ENCODE peak calls at places on chromosomes 13 and 19, in four cellular contexts. Z, T, A and Y are unnamed samples.

GRCh38 chr13:65472336-65472735 is 1757.8 kb downstream of the PCDH9 start:
- DNase-seq in Z (peak; percentile 59), T (no peak), A (no peak), Y (no peak)

GRCh38 chr13:100229603-100230002 is 140.7 kb downstream of the PCCA start:
- DNase-seq in Z (no peak), T (no peak), A (no peak), Y (no peak)

GRCh38 chr19:18495204-18495911 is 26.5 kb downstream of the ELL start:
- DNase-seq in Z (no peak), T (no peak), A (no peak), Y (no peak)

GRCh38 chr13:29428310-29428991 is 167.0 kb downstream of the SLC7A1 start:
- DNase-seq in Z (no peak), T (no peak), A (peak; percentile 62), Y (no peak)

GRCh38 chr13:99289674-99290337 is 17.4 kb downstream of the GPR183 start:
- DNase-seq in Z (no peak), T (no peak), A (no peak), Y (no peak)

GRCh38 chr13:76025392-76025791 is 389.3 kb downstream of the LMO7 start:
- DNase-seq in Z (no peak), T (no peak), A (no peak), Y (no peak)

GRCh38 chr19:23802290-23802689 is 43.6 kb upstream of the ZNF681 start:
- DNase-seq in Z (no peak), T (no peak), A (no peak), Y (no peak)

GRCh38 chr19:5023128-5023571 is 54.2 kb downstream of the KDM4B start:
- DNase-seq in Z (no peak), T (no peak), A (no peak), Y (peak; percentile 33)

GRCh38 chr19:21463449-21464105 is 41.8 kb upstream of the ZNF429 start:
- DNase-seq in Z (no peak), T (no peak), A (peak; percentile 77), Y (no peak)

GRCh38 chr13:28320209-28320608 is 174.7 kb downstream of the FLT1 start:
- DNase-seq in Z (no peak), T (no peak), A (no peak), Y (no peak)

GRCh38 chr13:28322256-28322895 is 172.6 kb downstream of the FLT1 start:
- DNase-seq in Z (peak; percentile 88), T (no peak), A (no peak), Y (no peak)

GRCh38 chr13:28324181-28324789 is 170.6 kb downstream of the FLT1 start:
- DNase-seq in Z (no peak), T (peak; percentile 45), A (no peak), Y (peak; percentile 18)

GRCh38 chr13:28320884-28321574 is 173.9 kb downstream of the FLT1 start:
- DNase-seq in Z (no peak), T (no peak), A (no peak), Y (no peak)

GRCh38 chr13:28321751-28322150 is 173.2 kb downstream of the FLT1 start:
- DNase-seq in Z (no peak), T (no peak), A (no peak), Y (no peak)
- H3K27me3 ChIP-seq in Z (no peaks in the 10 kb centered on the region), T (no peaks in the 10 kb centered on the region), A (no peaks in the 10 kb centered on the region), Y (no peaks in the 10 kb centered on the region)

GRCh38 chr19:7731615-7732014 is 295 bp downstream of the CLEC4G start:
- DNase-seq in Z (no peak), T (no peak), A (no peak), Y (no peak)
- H3K27me3 ChIP-seq in Z (peaks cover 14% of the 10 kb centered on the region), T (peaks cover 4% of the 10 kb centered on the region), A (no peaks in the 10 kb centered on the region), Y (no peaks in the 10 kb centered on the region)

DNA sequence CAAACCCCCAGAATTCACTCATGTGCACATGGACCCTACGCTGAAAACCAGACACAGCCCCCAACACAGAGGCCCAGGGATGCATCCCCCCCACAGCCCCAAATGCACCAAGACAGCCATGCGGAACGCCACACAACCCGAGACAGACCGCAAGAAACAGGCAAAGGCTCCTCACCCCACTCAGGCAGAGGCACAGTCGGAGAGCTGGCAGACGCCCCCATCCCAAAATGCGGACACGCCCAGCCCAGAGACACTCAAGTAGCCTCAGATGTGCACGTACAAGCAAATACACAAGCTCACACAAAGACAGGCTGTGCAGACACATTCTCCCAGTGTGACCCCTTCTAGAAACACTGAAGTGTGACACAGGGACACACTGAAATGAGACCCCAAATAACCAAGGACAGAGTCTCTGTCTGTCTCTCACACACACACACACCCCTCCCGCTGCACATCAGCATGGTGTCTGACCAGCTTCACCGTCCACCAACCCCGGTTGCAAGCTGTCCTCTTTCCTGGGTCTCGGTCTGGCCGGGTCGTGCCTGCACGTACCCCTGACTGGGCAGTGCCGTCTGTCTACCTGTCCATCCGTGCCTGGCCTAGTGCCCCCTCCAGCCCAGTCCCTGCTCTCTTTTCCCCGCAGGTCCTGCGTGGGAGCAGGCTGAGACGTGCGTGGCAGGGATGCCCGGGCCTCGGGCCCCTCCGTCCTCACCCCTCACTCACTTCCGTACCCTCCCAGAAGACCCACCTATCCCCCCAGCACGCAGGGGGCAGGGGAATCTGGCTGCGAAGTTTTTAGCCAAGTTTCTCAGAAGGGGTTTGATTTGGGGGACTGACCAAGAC is 16.1 kb downstream of the ERFL start:
- DNase-seq in Z (no peak), T (no peak), A (no peak), Y (no peak)
- H3K27me3 ChIP-seq in Z (peaks cover 39% of the 10 kb centered on the region), T (peaks cover 3% of the 10 kb centered on the region), A (no peaks in the 10 kb centered on the region), Y (peaks cover 13% of the 10 kb centered on the region)

DNA sequence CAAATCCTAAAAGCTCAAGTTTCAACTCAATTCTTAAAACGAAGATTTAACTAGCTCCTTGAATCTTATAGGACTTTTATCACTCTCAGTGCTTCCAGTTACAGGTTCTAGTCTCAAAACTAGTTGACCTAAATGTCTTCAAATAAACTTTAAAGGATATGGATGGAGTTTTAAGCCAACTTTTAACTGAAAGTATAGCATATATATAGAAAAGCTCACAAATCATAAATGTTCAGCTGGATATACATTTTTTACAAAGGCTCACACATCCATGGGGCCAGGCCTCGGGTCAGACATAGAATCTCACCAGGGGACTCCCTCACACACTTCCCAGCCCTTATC is 47.1 kb upstream of the ARHGEF7 start:
- DNase-seq in Z (no peak), T (no peak), A (no peak), Y (no peak)
- H3K27me3 ChIP-seq in Z (peaks cover 4% of the 10 kb centered on the region), T (peaks cover 5% of the 10 kb centered on the region), A (no peaks in the 10 kb centered on the region), Y (no peaks in the 10 kb centered on the region)

DNA sequence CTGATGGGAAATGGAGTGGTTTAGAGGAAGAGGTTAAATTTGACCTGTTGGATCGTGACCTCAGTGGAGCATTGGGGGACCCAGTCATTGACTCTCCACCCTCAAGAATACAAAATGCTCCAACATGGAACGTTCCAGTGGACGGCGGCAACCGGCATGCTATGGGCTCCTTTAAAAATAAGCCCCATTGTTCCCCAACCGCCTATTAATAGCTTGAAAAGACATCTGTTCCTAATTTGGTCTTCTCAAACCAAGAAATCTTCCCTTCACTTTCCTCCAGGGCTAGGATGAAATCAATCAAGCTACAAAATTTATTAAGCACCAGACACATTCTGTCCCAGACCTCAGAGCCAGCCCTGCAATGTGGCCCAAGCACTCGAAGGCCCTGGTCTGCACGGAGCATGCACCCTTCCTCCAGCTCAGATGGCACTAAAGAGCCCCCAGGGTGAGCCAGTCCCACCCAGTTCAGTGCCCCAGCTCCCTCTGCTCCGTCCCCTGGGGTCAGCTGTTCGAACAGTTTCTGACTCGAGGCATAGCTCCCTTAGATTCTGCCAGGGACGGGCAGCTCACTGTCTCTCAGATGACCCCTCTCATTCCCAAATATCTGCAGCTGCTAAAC is 22.5 kb upstream of the VSTM2B start:
- DNase-seq in Z (no peak), T (no peak), A (no peak), Y (no peak)
- H3K27me3 ChIP-seq in Z (no peaks in the 10 kb centered on the region), T (no peaks in the 10 kb centered on the region), A (no peaks in the 10 kb centered on the region), Y (no peaks in the 10 kb centered on the region)

GRCh38 chr19:10417598-10418280 is 2.6 kb upstream of the PDE4A start:
- DNase-seq in Z (no peak), T (no peak), A (peak; percentile 61), Y (no peak)

GRCh38 chr19:10418281-10419199 is 1.8 kb upstream of the PDE4A start:
- DNase-seq in Z (no peak), T (no peak), A (no peak), Y (no peak)

GRCh38 chr19:10420444-10421239 is at the start of gene PDE4A:
- DNase-seq in Z (no peak), T (no peak), A (no peak), Y (no peak)

GRCh38 chr19:10419646-10420443 is 493 bp upstream of the PDE4A start:
- DNase-seq in Z (no peak), T (no peak), A (no peak), Y (no peak)

DNA sequence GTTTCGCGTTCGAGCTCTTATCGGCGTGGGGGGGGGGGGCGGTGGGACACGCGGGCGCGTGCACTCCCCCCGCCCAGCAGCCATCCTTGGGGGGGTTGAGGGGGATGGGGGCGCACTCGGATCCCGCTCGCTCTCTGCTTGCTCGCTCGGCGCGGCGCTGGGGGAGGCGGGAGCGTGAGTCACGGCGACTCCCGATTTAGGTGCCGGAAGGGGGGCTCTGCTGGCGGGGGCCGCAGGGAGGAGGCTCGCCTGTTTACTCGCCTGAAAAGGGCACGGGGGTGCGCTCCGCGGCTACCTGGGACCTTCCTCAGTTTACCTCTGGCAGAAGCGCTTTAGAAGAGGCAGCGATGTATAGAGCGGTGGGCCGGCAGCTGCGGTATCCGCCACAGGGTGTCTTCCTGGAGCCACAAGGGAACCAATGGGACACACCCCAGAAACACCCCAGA is 1.1 kb upstream of the PDE4A start:
- DNase-seq in Z (no peak), T (no peak), A (no peak), Y (no peak)
- H3K27me3 ChIP-seq in Z (peaks cover 34% of the 10 kb centered on the region), T (no peaks in the 10 kb centered on the region), A (no peaks in the 10 kb centered on the region), Y (peaks cover 33% of the 10 kb centered on the region)

GRCh38 chr19:46022061-46022430 is 807 bp downstream of the PGLYRP1 start:
- DNase-seq in Z (no peak), T (no peak), A (no peak), Y (no peak)

GRCh38 chr19:46023311-46023779 is 492 bp upstream of the PGLYRP1 start:
- DNase-seq in Z (no peak), T (no peak), A (no peak), Y (no peak)

GRCh38 chr19:46021531-46022041 is 1.3 kb downstream of the PGLYRP1 start:
- DNase-seq in Z (no peak), T (no peak), A (no peak), Y (no peak)

GRCh38 chr19:46022431-46023310 is at the start of gene PGLYRP1:
- DNase-seq in Z (no peak), T (no peak), A (no peak), Y (no peak)

DNA sequence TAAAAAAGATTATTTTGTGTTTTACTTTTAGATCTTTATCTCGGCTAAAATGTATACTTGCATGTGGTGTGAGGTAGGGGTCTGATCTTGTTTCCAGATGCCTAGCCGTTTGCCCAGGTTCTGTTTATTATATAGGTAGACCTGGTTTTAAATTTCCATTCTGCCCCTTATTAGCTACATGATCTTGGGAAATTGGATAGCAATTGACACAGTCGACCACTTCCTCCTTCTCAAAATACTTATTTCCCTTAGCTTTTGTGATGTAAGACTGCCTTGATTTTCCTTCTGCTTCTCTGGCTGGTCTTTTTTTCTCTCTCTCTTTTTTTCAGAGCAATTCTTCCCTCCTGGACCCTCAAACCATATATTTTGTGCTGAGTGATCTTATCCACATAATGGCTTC is 3.0 kb upstream of the PGLYRP1 start:
- DNase-seq in Z (no peak), T (no peak), A (no peak), Y (no peak)
- H3K27me3 ChIP-seq in Z (peaks cover 4% of the 10 kb centered on the region), T (no peaks in the 10 kb centered on the region), A (no peaks in the 10 kb centered on the region), Y (no peaks in the 10 kb centered on the region)